ENCODE peak calls at places on chromosomes 5 and 9, in five cellular contexts. One of them, this sample, is unnamed.

GRCh38 chr9:113299800-113300292 is 3.3 kb downstream of the RNF183 start:
- DNase-seq in HepG2: no peak
- DNase-seq in A549: no peak
- DNase-seq in NB4: peak
- DNase-seq in K562: peak
- DNase-seq in this sample: peak

GRCh38 chr9:128884164-128884563 is 2.2 kb downstream of the LRRC8A start:
- DNase-seq in A549: no peak
- DNase-seq in HepG2: no peak
- DNase-seq in K562: no peak
- DNase-seq in NB4: no peak
- DNase-seq in this sample: no peak

GRCh38 chr5:41925555-41925946 is 470 bp downstream of the FBXO4 start:
- DNase-seq in HepG2: peak
- DNase-seq in A549: peak
- DNase-seq in NB4: no peak
- DNase-seq in K562: peak
- DNase-seq in this sample: peak

GRCh38 chr9:130110596-130111021 is 56.9 kb downstream of the GPR107 start:
- DNase-seq in NB4: no peak
- DNase-seq in K562: no peak
- DNase-seq in A549: no peak
- DNase-seq in HepG2: no peak
- DNase-seq in this sample: peak

GRCh38 chr5:34022131-34022705 is 14.4 kb upstream of the AMACR start:
- DNase-seq in NB4: peak
- DNase-seq in K562: no peak
- DNase-seq in HepG2: no peak
- DNase-seq in A549: no peak
- DNase-seq in this sample: no peak

GRCh38 chr5:139391570-139392323 is 2.0 kb upstream of the MZB1 start:
- DNase-seq in A549: peak
- DNase-seq in HepG2: no peak
- DNase-seq in NB4: peak
- DNase-seq in K562: no peak
- DNase-seq in this sample: no peak

GRCh38 chr5:132180134-132180745 is 47.4 kb downstream of the P4HA2 start:
- DNase-seq in HepG2: peak
- DNase-seq in NB4: peak
- DNase-seq in A549: peak
- DNase-seq in K562: peak
- DNase-seq in this sample: peak

GRCh38 chr5:81183811-81184748 is 49.0 kb upstream of the CKMT2 start:
- DNase-seq in HepG2: no peak
- DNase-seq in NB4: no peak
- DNase-seq in A549: no peak
- DNase-seq in K562: no peak
- DNase-seq in this sample: no peak

GRCh38 chr5:124754206-124754927 is 7.9 kb upstream of the ZNF608 start:
- DNase-seq in NB4: no peak
- DNase-seq in A549: no peak
- DNase-seq in HepG2: no peak
- DNase-seq in K562: no peak
- DNase-seq in this sample: no peak

GRCh38 chr5:103505581-103506305 is 56.8 kb downstream of the NUDT12 start:
- DNase-seq in HepG2: no peak
- DNase-seq in K562: no peak
- DNase-seq in A549: no peak
- DNase-seq in NB4: peak
- DNase-seq in this sample: no peak

GRCh38 chr5:10563940-10564837 is at the start of gene ANKRD33B:
- DNase-seq in HepG2: peak
- DNase-seq in K562: peak
- DNase-seq in NB4: peak
- DNase-seq in A549: peak
- DNase-seq in this sample: peak

GRCh38 chr5:169435506-169436230 is 134.7 kb upstream of the SLIT3 start:
- DNase-seq in K562: no peak
- DNase-seq in A549: no peak
- DNase-seq in HepG2: no peak
- DNase-seq in NB4: no peak
- DNase-seq in this sample: no peak

GRCh38 chr5:107282061-107282460 is 388.7 kb downstream of the EFNA5 start:
- DNase-seq in K562: no peak
- DNase-seq in HepG2: no peak
- DNase-seq in A549: no peak
- DNase-seq in NB4: no peak
- DNase-seq in this sample: peak

GRCh38 chr9:73148447-73148937 is 3.2 kb upstream of the ANXA1 start:
- DNase-seq in NB4: no peak
- DNase-seq in A549: no peak
- DNase-seq in HepG2: no peak
- DNase-seq in K562: no peak
- DNase-seq in this sample: peak

GRCh38 chr9:73146113-73146815 is 5.4 kb upstream of the ANXA1 start:
- DNase-seq in NB4: no peak
- DNase-seq in K562: peak
- DNase-seq in A549: no peak
- DNase-seq in HepG2: no peak
- DNase-seq in this sample: no peak

GRCh38 chr9:73152445-73152844 is 780 bp downstream of the ANXA1 start:
- DNase-seq in HepG2: no peak
- DNase-seq in NB4: no peak
- DNase-seq in A549: no peak
- DNase-seq in K562: no peak
- DNase-seq in this sample: peak

GRCh38 chr9:73151653-73152382 is at the start of gene ANXA1:
- DNase-seq in K562: peak
- DNase-seq in HepG2: no peak
- DNase-seq in NB4: peak
- DNase-seq in A549: peak
- DNase-seq in this sample: peak

DNA sequence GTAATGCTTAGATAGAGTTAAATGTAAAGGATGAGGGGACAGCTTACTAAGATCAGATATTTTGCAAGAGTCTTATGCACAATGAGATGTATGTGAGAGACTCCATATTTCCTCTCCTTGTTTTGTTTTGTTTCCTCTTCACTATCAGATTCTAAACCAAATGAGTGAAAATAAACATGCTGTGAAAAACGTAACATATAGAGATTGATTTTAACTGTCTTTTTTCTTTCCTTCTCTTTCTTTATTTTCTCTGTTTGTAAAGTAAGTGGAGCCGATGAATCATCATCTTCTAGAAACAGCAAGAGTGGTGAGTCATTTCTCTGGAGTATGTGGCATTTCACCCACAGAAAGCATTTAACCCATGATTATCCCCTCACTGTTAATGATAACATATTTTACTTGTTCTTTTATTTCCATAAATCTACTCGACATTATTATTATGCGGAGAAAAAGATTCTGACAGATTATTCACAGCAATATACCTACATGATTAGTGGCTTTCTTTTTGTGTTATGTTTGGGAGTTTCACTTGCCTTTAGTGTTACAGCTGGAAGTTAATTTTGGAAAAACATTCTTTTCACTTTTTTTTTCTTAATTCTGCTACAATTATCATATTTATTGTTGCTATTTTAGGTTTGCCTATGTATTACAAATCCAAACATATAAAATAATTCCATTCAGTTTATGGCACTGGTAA is 2.1 kb upstream of the ANXA1 start:
- DNase-seq in K562: peak
- DNase-seq in HepG2: no peak
- DNase-seq in A549: peak
- DNase-seq in NB4: peak
- DNase-seq in this sample: peak
- TF ChIP-seq MYC in K562: no peak
- TF ChIP-seq MYC in HepG2: no peak
- TF ChIP-seq MYC in A549: no peak
- TF ChIP-seq MYC in NB4: no peak
- TF ChIP-seq MYC in this sample: no peak

DNA sequence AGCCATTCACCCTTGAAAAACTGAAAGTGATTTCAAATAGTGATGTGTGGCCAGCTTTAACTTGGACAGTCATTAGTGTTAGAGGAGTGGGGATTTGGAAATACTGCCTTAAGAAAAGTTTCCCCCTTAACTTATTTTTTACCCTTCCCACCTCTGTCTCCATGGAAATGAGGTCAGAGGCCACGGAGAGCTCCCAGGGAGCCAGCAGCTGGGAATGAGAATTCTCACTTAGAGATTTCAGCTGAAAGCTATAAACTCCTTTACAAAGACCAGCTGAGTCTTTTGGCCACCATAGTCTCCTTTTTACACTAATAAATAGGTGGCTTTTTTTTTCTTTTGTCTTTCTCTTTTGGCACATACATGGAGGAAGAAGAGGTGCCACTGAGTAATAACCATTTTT is 45.7 kb upstream of the PIK3R1 start:
- DNase-seq in K562: no peak
- DNase-seq in A549: no peak
- DNase-seq in NB4: no peak
- DNase-seq in HepG2: no peak
- DNase-seq in this sample: no peak
- TF ChIP-seq MYC in K562: no peak
- TF ChIP-seq MYC in A549: no peak
- TF ChIP-seq MYC in NB4: no peak
- TF ChIP-seq MYC in HepG2: no peak
- TF ChIP-seq MYC in this sample: no peak

DNA sequence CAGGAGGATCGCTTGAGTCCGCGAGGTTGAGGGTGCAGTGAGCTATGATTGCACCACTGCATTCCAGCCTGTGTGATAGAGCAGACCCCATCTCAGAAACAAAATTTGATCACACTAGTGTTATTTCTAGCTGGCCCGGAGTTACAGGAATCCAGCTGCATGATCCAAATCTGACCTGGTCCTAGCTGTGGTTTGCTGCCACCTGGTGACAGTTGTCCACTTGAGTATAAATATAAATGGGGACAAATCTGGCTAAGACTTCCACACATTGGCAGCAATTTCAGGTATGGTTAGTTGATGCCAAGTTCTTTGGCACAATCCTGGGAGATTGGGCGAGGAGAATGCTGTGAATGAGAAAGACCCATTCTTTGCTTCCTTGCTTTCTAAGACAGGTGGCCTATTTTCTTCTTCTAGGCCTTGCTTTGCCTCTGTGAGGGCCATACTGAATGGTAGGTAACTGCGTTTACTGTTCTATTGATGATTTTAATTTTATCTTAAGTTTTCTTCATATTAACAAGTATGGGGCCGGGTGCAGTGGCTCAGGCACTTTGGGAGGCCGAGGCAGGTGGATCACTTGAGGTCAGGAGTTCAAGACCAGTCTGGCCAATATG is 35.4 kb downstream of the UBE2R2 start:
- DNase-seq in NB4: peak
- DNase-seq in HepG2: peak
- DNase-seq in A549: peak
- DNase-seq in K562: no peak
- DNase-seq in this sample: peak
- TF ChIP-seq MYC in NB4: no peak
- TF ChIP-seq MYC in HepG2: no peak
- TF ChIP-seq MYC in A549: no peak
- TF ChIP-seq MYC in K562: no peak
- TF ChIP-seq MYC in this sample: no peak

GRCh38 chr5:91486638-91487037 is 103.5 kb upstream of the ARRDC3 start:
- DNase-seq in A549: peak
- DNase-seq in K562: no peak
- DNase-seq in NB4: no peak
- DNase-seq in HepG2: no peak
- DNase-seq in this sample: no peak
- TF ChIP-seq MYC in A549: no peak
- TF ChIP-seq MYC in K562: no peak
- TF ChIP-seq MYC in NB4: no peak
- TF ChIP-seq MYC in HepG2: no peak
- TF ChIP-seq MYC in this sample: no peak

This sample was measured in endothelial cell of umbilical vein.